ENCODE peak calls at places on chromosomes 16 and 17, in seven cellular contexts. K, V, L, G, P, M and A are unnamed samples.

GRCh38 chr16:12147681-12148479 is 171.3 kb downstream of the SNX29 start:
- DNase-seq in K (no peak), V (no peak), L (no peak), G (no peak), P (no peak), M (no peak), A (no peak)

GRCh38 chr17:80129006-80129565 is 17.8 kb downstream of the EIF4A3 start:
- DNase-seq in K (no peak), V (no peak), L (no peak), G (no peak), P (no peak), M (no peak), A (no peak)

GRCh38 chr16:53925011-53925410 is 221.1 kb downstream of the FTO start:
- DNase-seq in K (no peak), V (peak; percentile 67), L (no peak), G (no peak), P (no peak), M (no peak), A (no peak)

GRCh38 chr16:4433914-4434787 is 8.5 kb downstream of the DNAJA3 start:
- DNase-seq in K (no peak), V (no peak), L (no peak), G (no peak), P (no peak), M (no peak), A (no peak)

GRCh38 chr16:3861808-3862451 is 18.6 kb downstream of the CREBBP start:
- DNase-seq in K (no peak), V (no peak), L (no peak), G (peak; percentile 63), P (no peak), M (no peak), A (no peak)

GRCh38 chr17:38870259-38871165 is 654 bp downstream of the LASP1 start:
- DNase-seq in K (peak; percentile 90), V (peak; percentile 69), L (peak; percentile 81), G (peak; percentile 42), P (peak; percentile 91), M (no peak), A (no peak)

GRCh38 chr16:86387461-86388440 is 122.6 kb upstream of the FOXF1 start:
- DNase-seq in K (no peak), V (peak; percentile 99), L (no peak), G (peak; percentile 100), P (no peak), M (peak; percentile 98), A (peak; percentile 43)

GRCh38 chr17:53668854-53669253 is 153.9 kb upstream of the KIF2B start:
- DNase-seq in K (no peak), V (no peak), L (no peak), G (no peak), P (no peak), M (no peak), A (no peak)

GRCh38 chr17:39062846-39063680 is 88.4 kb downstream of the PLXDC1 start:
- DNase-seq in K (peak; percentile 13), V (peak; percentile 66), L (no peak), G (peak; percentile 16), P (no peak), M (no peak), A (no peak)

GRCh38 chr17:50169121-50169764 is 3.4 kb downstream of the SGCA start:
- DNase-seq in K (no peak), V (peak; percentile 79), L (peak; percentile 53), G (peak; percentile 74), P (peak; percentile 71), M (no peak), A (no peak)

GRCh38 chr16:66751135-66751991 is at the start of gene DYNC1LI2:
- DNase-seq in K (peak; percentile 92), V (peak; percentile 69), L (peak; percentile 83), G (peak; percentile 58), P (peak; percentile 84), M (peak; percentile 53), A (no peak)

GRCh38 chr16:66752379-66752778 is 970 bp upstream of the DYNC1LI2 start:
- DNase-seq in K (no peak), V (no peak), L (no peak), G (no peak), P (no peak), M (no peak), A (no peak)

GRCh38 chr16:66750279-66751134 is 902 bp downstream of the DYNC1LI2 start:
- DNase-seq in K (no peak), V (no peak), L (no peak), G (no peak), P (no peak), M (no peak), A (no peak)

GRCh38 chr16:66752958-66753357 is 1.5 kb upstream of the DYNC1LI2 start:
- DNase-seq in K (no peak), V (no peak), L (no peak), G (no peak), P (no peak), M (no peak), A (no peak)

DNA sequence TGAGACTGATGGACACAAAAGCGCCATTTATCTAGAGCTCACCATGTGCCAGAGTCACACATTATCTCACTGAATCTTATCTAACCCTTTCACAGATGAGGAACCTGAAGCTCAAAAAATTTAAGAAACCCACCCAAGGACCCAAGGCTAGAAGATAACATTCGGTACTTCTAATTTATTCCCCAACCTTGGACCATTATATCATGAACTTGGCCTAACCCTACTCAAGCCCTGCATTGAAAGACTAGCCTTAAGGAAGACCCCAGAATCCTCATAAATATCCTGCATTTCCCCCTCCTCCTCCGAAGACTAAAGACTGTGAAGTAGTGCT is 548 bp upstream of the DYNC1LI2 start:
- DNase-seq in K (no peak), V (no peak), L (no peak), G (no peak), P (no peak), M (no peak), A (no peak)
- TF ChIP-seq CTCF in K (no peak), V (no peak), L (no peak), G (no peak), P (no peak), M (no peak), A (no peak)

DNA sequence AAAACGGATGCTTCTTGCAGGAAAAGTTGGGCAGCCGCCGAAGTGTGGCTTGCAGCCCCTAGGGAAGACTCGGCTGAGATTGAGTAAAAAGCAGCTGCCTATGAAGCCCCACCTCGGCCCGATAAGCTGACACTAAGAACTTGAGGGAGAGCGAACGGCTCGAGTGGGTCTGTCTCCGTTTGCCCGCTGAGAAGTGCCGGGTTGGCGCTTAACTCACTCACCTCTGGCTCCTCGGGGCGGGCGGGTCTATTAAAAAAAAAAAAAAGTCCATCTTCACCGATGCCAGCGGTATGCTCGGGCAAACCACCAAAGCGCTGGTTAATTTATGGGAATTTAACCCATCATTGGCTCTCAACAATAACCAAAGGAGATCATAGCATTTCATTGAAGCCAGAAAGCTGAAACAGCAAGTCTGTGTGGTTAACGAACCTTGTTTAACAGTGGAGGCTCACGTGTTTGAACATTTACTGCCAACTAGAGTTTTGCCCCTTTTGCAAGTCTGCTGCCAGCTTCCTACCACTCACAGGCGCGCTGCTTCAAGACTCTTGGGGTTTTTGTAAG is 1.0 kb downstream of the SNTB2 start:
- DNase-seq in K (peak; percentile 75), V (peak; percentile 48), L (peak; percentile 44), G (no peak), P (peak; percentile 71), M (peak; percentile 24), A (peak; percentile 62)
- H3K4me3 ChIP-seq in K (peak overlapping the region; percentile 78), V (peak overlapping the region; percentile 84), L (peak overlapping the region; percentile 72), G (peak overlapping the region; percentile 83), P (peak overlapping the region; percentile 88), M (peak overlapping the region; percentile 76), A (peak overlapping the region; percentile 77)

GRCh38 chr17:63792055-63792729 is 18.2 kb downstream of the DDX42 start:
- DNase-seq in K (no peak), V (no peak), L (no peak), G (no peak), P (no peak), M (no peak), A (no peak)
- TF ChIP-seq CTCF in K (no peak), V (no peak), L (no peak), G (no peak), P (no peak), M (no peak), A (no peak)

GRCh38 chr17:28950017-28950751 is 1.1 kb downstream of the PHF12 start:
- DNase-seq in K (peak; percentile 81), V (peak; percentile 54), L (peak; percentile 73), G (peak; percentile 39), P (peak; percentile 82), M (peak; percentile 35), A (no peak)
- H3K4me3 ChIP-seq in K (peak overlapping the region; percentile 89), V (peak overlapping the region; percentile 88), L (peak overlapping the region; percentile 67), G (peak overlapping the region; percentile 92), P (peak overlapping the region; percentile 93), M (peak overlapping the region; percentile 88), A (peak overlapping the region; percentile 91)

DNA sequence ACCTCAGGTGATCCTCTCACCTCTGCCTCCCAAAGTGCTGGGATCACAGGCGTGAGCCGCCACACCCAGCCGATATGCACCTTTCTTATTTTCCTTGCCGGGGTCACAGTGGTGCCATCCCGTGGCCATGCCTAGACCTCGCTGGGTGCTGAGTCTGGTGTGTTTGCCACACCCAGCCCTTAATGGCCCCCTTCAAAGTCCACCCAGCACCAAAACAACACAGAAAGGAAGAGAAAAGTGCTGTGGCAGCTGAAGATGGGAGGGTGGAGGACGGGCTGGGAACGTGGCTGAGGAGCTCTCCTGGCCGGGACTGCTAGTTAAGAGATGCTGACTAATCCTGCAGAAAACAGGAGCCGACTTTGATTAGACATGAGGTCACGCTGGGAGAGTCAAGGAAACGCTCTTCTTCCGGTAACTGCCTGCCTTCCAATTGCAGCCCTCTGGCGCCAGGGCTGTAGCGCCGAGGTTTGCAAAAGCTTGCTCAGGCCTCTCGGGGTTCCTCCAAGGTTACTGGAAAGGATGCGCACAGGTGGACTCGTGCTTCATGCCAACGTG is 10.9 kb downstream of the SLC43A2 start:
- DNase-seq in K (no peak), V (peak; percentile 74), L (no peak), G (peak; percentile 77), P (peak; percentile 89), M (peak; percentile 64), A (peak; percentile 31)
- TF ChIP-seq CTCF in K (no peak), V (peak; percentile 1), L (no peak), G (peak; percentile 5), P (peak; percentile 73), M (peak; percentile 1), A (no peak)

DNA sequence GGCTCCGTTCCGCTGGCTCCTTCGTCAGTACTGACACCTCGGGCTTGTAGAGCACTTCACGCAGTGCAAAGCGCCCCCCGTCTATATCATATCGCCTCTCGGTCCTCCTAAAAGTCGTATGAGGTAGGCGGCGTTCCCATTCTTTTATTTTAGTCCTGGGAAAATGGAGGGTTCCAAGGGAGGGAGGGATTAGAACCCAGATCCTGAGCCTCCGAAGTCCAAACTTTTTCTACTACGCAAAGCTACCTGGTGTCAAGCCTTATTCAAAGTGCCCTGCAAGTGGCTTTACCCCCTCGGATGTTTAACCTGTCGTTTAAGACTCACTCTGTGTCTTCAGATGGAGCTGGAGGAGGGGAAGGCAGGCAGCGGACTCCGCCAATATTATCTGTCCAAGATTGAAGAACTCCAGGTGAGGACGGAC is 348 bp upstream of the FTSJ3 start:
- DNase-seq in K (no peak), V (peak; percentile 7), L (no peak), G (no peak), P (peak; percentile 40), M (no peak), A (no peak)
- H3K4me3 ChIP-seq in K (peak overlapping the region; percentile 98), V (peak overlapping the region; percentile 67), L (peak overlapping the region; percentile 90), G (peak overlapping the region; percentile 79), P (peak overlapping the region; percentile 86), M (peak overlapping the region; percentile 94), A (peak overlapping the region; percentile 96)

GRCh38 chr17:28346746-28347246 is 10.5 kb downstream of the POLDIP2 start:
- DNase-seq in K (peak; percentile 51), V (peak; percentile 89), L (peak; percentile 83), G (no peak), P (no peak), M (no peak), A (no peak)
- TF ChIP-seq CTCF in K (peak; percentile 40), V (peak; percentile 63), L (peak; percentile 17), G (peak; percentile 44), P (peak; percentile 32), M (peak; percentile 53), A (peak; percentile 48)

GRCh38 chr16:68790130-68790761 is 53.1 kb upstream of the TANGO6 start:
- DNase-seq in K (no peak), V (peak; percentile 91), L (peak; percentile 43), G (peak; percentile 69), P (no peak), M (peak; percentile 82), A (peak; percentile 81)
- H3K4me3 ChIP-seq in K (no peak overlapping the region), V (no peak overlapping the region), L (no peak overlapping the region), G (no peak overlapping the region), P (no peak overlapping the region), M (no peak overlapping the region), A (no peak overlapping the region)